ENCODE peak calls at places on chromosomes 2 and 18, in nine cellular contexts. X is pancreas; V is aorta; T is PC-3; S is fibroblast of lung; D is lung; W is mammary epithelial cell; G is CD8-positive, alpha-beta memory T cell; Z is breast epithelium. K is an unnamed sample.
A peak's percentile ranks its signal among the peaks of the same experiment; 100 is the strongest.

GRCh38 chr2:45698538-45698937 is 47.1 kb downstream of the PRKCE start:
- DNase-seq in X (no peak), V (no peak), T (peak; percentile 23), S (no peak), D (no peak), W (no peak), G (no peak), Z (no peak), K (no peak)

GRCh38 chr18:3397031-3397750 is 52.8 kb upstream of the TGIF1 start:
- DNase-seq in X (no peak), V (no peak), T (peak; percentile 67), S (no peak), D (no peak), W (peak; percentile 48), G (no peak), Z (no peak), K (no peak)

GRCh38 chr2:9050122-9050809 is 46.8 kb upstream of the MBOAT2 start:
- DNase-seq in X (no peak), V (no peak), T (no peak), S (no peak), D (no peak), W (no peak), G (no peak), Z (no peak), K (no peak)

GRCh38 chr2:229270551-229271410 is at the start of gene PID1:
- DNase-seq in X (peak; percentile 46), V (peak; percentile 59), T (peak; percentile 44), S (peak; percentile 71), D (no peak), W (peak; percentile 53), G (no peak), Z (no peak), K (no peak)

GRCh38 chr2:170155022-170155722 is 22.8 kb upstream of the MYO3B start:
- DNase-seq in X (no peak), V (no peak), T (peak; percentile 74), S (peak; percentile 51), D (no peak), W (no peak), G (no peak), Z (no peak), K (no peak)

GRCh38 chr2:73163522-73164367 is 38.6 kb upstream of the NOTO start:
- DNase-seq in X (peak; percentile 62), V (peak; percentile 71), T (peak; percentile 81), S (peak; percentile 62), D (peak; percentile 67), W (peak; percentile 37), G (peak; percentile 39), Z (no peak), K (peak; percentile 55)

GRCh38 chr18:55152801-55153200 is 193.5 kb upstream of the CCDC68 start:
- DNase-seq in X (no peak), V (no peak), T (peak; percentile 48), S (peak; percentile 78), D (no peak), W (peak; percentile 77), G (no peak), Z (no peak), K (no peak)

GRCh38 chr2:56676966-56677365 is 493.2 kb downstream of the CCDC85A start:
- DNase-seq in X (no peak), V (no peak), T (no peak), S (no peak), D (no peak), W (no peak), G (no peak), Z (no peak), K (no peak)

GRCh38 chr2:166184789-166185188 is 57.0 kb upstream of the SCN1A start:
- DNase-seq in X (no peak), V (no peak), T (peak; percentile 90), S (no peak), D (no peak), W (peak; percentile 93), G (no peak), Z (no peak), K (no peak)

GRCh38 chr2:101130081-101130480 is 21.1 kb downstream of the TBC1D8 start:
- DNase-seq in X (no peak), V (no peak), T (no peak), S (no peak), D (no peak), W (no peak), G (no peak), Z (no peak), K (no peak)

GRCh38 chr2:29114841-29115609 is at the start of gene CLIP4:
- DNase-seq in X (peak; percentile 44), V (peak; percentile 78), T (peak; percentile 29), S (peak; percentile 73), D (peak; percentile 43), W (peak; percentile 65), G (peak; percentile 83), Z (peak; percentile 64), K (peak; percentile 72)

GRCh38 chr2:12361506-12361905 is 355.2 kb upstream of the TRIB2 start:
- DNase-seq in X (no peak), V (no peak), T (no peak), S (peak; percentile 10), D (no peak), W (no peak), G (no peak), Z (no peak), K (no peak)

GRCh38 chr2:54704688-54705605 is 18.5 kb upstream of the EML6 start:
- DNase-seq in X (no peak), V (no peak), T (peak; percentile 84), S (peak; percentile 57), D (no peak), W (peak; percentile 40), G (peak; percentile 49), Z (no peak), K (no peak)

GRCh38 chr2:133422946-133423345 is 145.3 kb downstream of the NCKAP5 start:
- DNase-seq in X (no peak), V (no peak), T (no peak), S (peak; percentile 79), D (no peak), W (peak; percentile 73), G (no peak), Z (no peak), K (no peak)

GRCh38 chr2:144671695-144672094 is 151.8 kb upstream of the ZEB2 start:
- DNase-seq in X (no peak), V (peak; percentile 51), T (no peak), S (peak; percentile 47), D (no peak), W (no peak), G (no peak), Z (no peak), K (no peak)

GRCh38 chr2:30253873-30254691 is 22.7 kb downstream of the LBH start:
- DNase-seq in X (no peak), V (no peak), T (no peak), S (no peak), D (no peak), W (no peak), G (no peak), Z (no peak), K (no peak)

GRCh38 chr2:162182395-162182794 is 30.3 kb upstream of the GCG start:
- DNase-seq in X (no peak), V (no peak), T (no peak), S (no peak), D (no peak), W (no peak), G (no peak), Z (no peak), K (no peak)

GRCh38 chr18:50813353-50813752 is 6.5 kb downstream of the MRO start:
- DNase-seq in X (no peak), V (no peak), T (no peak), S (no peak), D (no peak), W (no peak), G (no peak), Z (no peak), K (no peak)
- H3K27ac ChIP-seq in X (no peak overlapping the region), V (no peak overlapping the region), T (no peak overlapping the region), S (no peak overlapping the region), D (no peak overlapping the region), W (no peak overlapping the region), G (no peak overlapping the region), Z (no peak overlapping the region), K (no peak overlapping the region)

GRCh38 chr2:25187729-25188350 is 19.5 kb upstream of the POMC start:
- DNase-seq in X (no peak), V (no peak), T (no peak), S (no peak), D (no peak), W (no peak), G (no peak), Z (no peak), K (no peak)
- H3K27ac ChIP-seq in X (no peak overlapping the region), V (no peak overlapping the region), T (no peak overlapping the region), S (no peak overlapping the region), D (no peak overlapping the region), W (no peak overlapping the region), G (no peak overlapping the region), Z (no peak overlapping the region), K (no peak overlapping the region)

GRCh38 chr2:235659767-235660322 is 166.0 kb downstream of the AGAP1 start:
- DNase-seq in X (no peak), V (peak; percentile 55), T (peak; percentile 42), S (peak; percentile 95), D (no peak), W (peak; percentile 29), G (no peak), Z (no peak), K (no peak)
- H3K27ac ChIP-seq in X (no peak overlapping the region), V (no peak overlapping the region), T (no peak overlapping the region), S (no peak overlapping the region), D (no peak overlapping the region), W (no peak overlapping the region), G (no peak overlapping the region), Z (peak overlapping the region; percentile 75), K (peak overlapping the region; percentile 3)

GRCh38 chr2:204842731-204843490 is 297.6 kb downstream of the PARD3B start:
- DNase-seq in X (no peak), V (peak; percentile 57), T (peak; percentile 84), S (peak; percentile 94), D (no peak), W (peak; percentile 55), G (no peak), Z (no peak), K (no peak)
- H3K27ac ChIP-seq in X (no peak overlapping the region), V (no peak overlapping the region), T (peak overlapping the region; percentile 57), S (peak overlapping the region; percentile 45), D (no peak overlapping the region), W (no peak overlapping the region), G (no peak overlapping the region), Z (no peak overlapping the region), K (peak overlapping the region; percentile 31)

K was measured in caudate nucleus.